ENCODE peak calls at places on chromosomes 2 and 18, in four cellular contexts. Q is glutamatergic neuron, D is AG10803, S is SHP77. A is an unnamed sample.

GRCh38 chr18:40208951-40209350 is 1746.1 kb upstream of the PIK3C3 start:
- DNase-seq in S (no peak), Q (no peak), D (no peak), A (no peak)

GRCh38 chr2:210477496-210477895 is 937 bp upstream of the LANCL1 start:
- DNase-seq in S (peak; percentile 24), Q (peak; percentile 21), D (peak; percentile 69), A (peak; percentile 56)

GRCh38 chr2:142901778-142902177 is 24.3 kb downstream of the KYNU start:
- DNase-seq in D (no peak), Q (no peak), S (no peak), A (no peak)

GRCh38 chr18:58578321-58578720 is 50.6 kb downstream of the ALPK2 start:
- DNase-seq in Q (no peak), D (peak; percentile 42), S (no peak), A (no peak)

GRCh38 chr2:229930656-229931055 is 8.4 kb downstream of the FBXO36 start:
- DNase-seq in S (no peak), D (no peak), Q (no peak), A (no peak)

GRCh38 chr2:38409136-38409903 is 32.2 kb upstream of the ATL2 start:
- DNase-seq in S (no peak), D (no peak), Q (no peak), A (no peak)

GRCh38 chr2:12397861-12398260 is 318.9 kb upstream of the TRIB2 start:
- DNase-seq in D (peak; percentile 30), S (peak; percentile 93), Q (peak; percentile 25), A (no peak)

GRCh38 chr2:24327988-24328387 is 32.3 kb downstream of the ITSN2 start:
- DNase-seq in Q (no peak), D (no peak), S (no peak), A (no peak)

GRCh38 chr2:43081131-43081745 is 145.2 kb downstream of the ZFP36L2 start:
- DNase-seq in S (no peak), D (no peak), Q (no peak), A (no peak)

GRCh38 chr2:237664151-237664550 is 36.8 kb downstream of the LRRFIP1 start:
- DNase-seq in Q (no peak), S (no peak), D (no peak), A (no peak)

GRCh38 chr2:7766302-7766701 is 849.1 kb downstream of the RNF144A start:
- DNase-seq in D (no peak), Q (no peak), S (no peak), A (no peak)

GRCh38 chr18:28189400-28190239 is 12.7 kb upstream of the CDH2 start:
- DNase-seq in S (peak; percentile 7), Q (peak; percentile 27), D (peak; percentile 78), A (peak; percentile 52)

A was measured in H9.